ENCODE peak calls at places on chromosomes 4 and X, in four cellular contexts. B is SK-N-SH, V is H1, U is K562. O is an unnamed sample.

GRCh38 chr4:25578431-25578830 is 77.2 kb upstream of the SLC34A2 start:
- DNase-seq in B (no peak), U (no peak), V (no peak), O (no peak)

GRCh38 chr4:185005209-185005819 is 13.0 kb upstream of the HELT start:
- DNase-seq in B (peak; percentile 89), V (peak; percentile 93), U (peak; percentile 88), O (peak; percentile 91)

GRCh38 chrX:54481751-54482150 is 14.3 kb downstream of the FGD1 start:
- DNase-seq in U (peak; percentile 15), V (no peak), B (peak; percentile 51), O (peak; percentile 23)

GRCh38 chr4:1192091-1192492 is 19.7 kb upstream of the SPON2 start:
- DNase-seq in U (peak; percentile 46), B (peak; percentile 57), V (no peak), O (no peak)

GRCh38 chr4:114563536-114564315 is 34.9 kb upstream of the UGT8 start:
- DNase-seq in U (no peak), V (no peak), B (no peak), O (no peak)

GRCh38 chrX:121231566-121232358 is 184.4 kb downstream of the GLUD2 start:
- DNase-seq in U (no peak), V (no peak), B (no peak), O (no peak)

GRCh38 chr4:101366331-101366730 is 19.0 kb upstream of the PPP3CA start:
- DNase-seq in V (no peak), B (no peak), U (no peak), O (no peak)

GRCh38 chrX:111511477-111511876 is at the start of gene SERTM2:
- DNase-seq in B (peak; percentile 7), V (no peak), U (peak; percentile 12), O (peak; percentile 9)

GRCh38 chrX:68794486-68794885 is 34.3 kb upstream of the EFNB1 start:
- DNase-seq in B (no peak), U (no peak), V (no peak), O (no peak)

GRCh38 chrX:28595346-28595745 is 8.1 kb downstream of the IL1RAPL1 start:
- DNase-seq in V (no peak), B (no peak), U (no peak), O (no peak)

GRCh38 chrX:24748196-24748595 is 54.5 kb downstream of the POLA1 start:
- DNase-seq in U (no peak), B (no peak), V (no peak), O (no peak)

GRCh38 chr4:84258905-84259830 is 239.9 kb downstream of the NKX6-1 start:
- DNase-seq in U (peak; percentile 26), B (no peak), V (peak; percentile 50), O (no peak)

GRCh38 chr4:102477657-102478056 is 23.5 kb upstream of the NFKB1 start:
- DNase-seq in U (no peak), V (no peak), B (no peak), O (no peak)

GRCh38 chr4:83208776-83209365 is 75.7 kb downstream of the COQ2 start:
- DNase-seq in U (no peak), V (no peak), B (no peak), O (no peak)

GRCh38 chrX:153937056-153937455 is 2.2 kb upstream of the NAA10 start:
- DNase-seq in U (no peak), V (no peak), B (no peak), O (no peak)

GRCh38 chrX:153935326-153935851 is 552 bp upstream of the NAA10 start:
- DNase-seq in V (peak; percentile 54), U (peak; percentile 45), B (no peak), O (peak; percentile 36)

GRCh38 chrX:153933751-153934472 is 925 bp downstream of the NAA10 start:
- DNase-seq in B (no peak), V (no peak), U (no peak), O (no peak)

GRCh38 chrX:153932220-153932915 is 2.5 kb downstream of the NAA10 start:
- DNase-seq in V (no peak), B (no peak), U (no peak), O (no peak)

DNA sequence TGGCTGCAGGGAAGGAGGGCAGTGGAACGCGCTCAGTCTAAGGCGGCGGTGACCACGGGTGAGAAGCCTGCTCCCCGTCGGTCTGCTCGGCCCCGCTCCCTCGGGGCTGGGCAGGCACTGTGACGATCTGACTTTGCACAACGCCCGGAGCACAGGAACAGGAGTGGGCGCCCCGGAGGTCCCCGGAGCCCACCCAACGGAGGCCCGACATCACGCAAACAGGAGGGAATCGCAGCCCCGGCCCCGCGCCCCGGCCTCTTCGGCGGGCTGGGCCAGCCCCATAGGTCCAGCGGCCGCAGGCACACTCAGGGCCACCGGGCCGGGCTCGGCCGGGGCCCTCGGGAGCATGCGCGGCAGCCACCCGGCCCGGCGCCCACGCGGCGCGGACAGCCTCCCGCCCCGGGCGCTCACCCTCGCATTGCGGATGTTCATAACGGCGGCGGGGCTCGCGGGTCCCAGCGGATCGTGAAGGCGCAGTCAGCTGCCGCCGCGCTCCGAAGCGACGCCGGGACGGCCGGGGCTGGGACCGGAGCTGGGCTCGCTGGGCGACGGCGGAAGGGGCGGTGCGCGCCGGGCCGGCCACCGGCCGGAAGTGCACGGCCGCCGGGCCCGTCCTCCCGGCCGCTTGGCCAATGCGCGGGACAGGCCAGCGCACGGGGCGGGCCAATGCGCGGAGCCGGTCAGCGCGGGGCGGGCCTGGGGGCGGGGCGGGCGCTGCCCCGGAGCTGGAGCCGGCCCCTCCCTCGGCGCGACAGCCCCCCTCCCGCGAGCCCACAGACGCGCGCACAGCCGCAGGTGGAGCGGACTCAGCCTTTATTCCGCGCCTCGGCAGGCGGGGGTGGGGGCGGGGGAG is at the start of gene NAA10:
- DNase-seq in U (peak; percentile 87), V (peak; percentile 63), B (peak; percentile 98), O (peak; percentile 62)
- TF ChIP-seq TEAD4 in U (no peak), V (no peak), B (no peak), O (no peak)

DNA sequence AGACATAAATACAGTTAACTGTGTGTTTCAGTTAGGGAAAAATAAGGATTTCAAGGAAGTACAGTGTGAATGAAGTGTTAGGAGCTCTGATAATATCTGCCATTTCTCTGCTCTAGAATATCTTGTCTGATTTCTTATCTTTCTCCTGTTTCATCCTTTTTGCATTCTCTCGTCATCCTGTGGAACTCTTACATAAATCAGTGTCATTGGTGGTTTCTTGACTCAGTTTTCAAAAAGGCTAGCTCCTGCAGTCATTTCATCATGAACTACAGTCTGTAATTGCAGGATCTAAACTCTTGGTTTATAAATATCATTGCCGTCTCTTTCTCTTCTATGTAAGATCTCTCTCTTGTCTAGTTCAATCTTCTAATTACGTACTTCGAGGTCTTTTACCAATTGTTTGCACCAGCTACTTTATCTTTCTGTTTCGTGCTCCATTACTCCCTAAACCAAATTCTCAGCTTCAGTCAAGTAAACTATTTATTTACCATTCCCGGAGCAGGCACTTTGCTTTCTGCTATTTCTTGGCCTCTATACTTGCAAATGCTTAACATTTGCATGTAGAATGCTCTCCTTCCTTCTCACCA is 293.9 kb downstream of the TENM3 start:
- DNase-seq in V (no peak), B (no peak), U (no peak), O (no peak)
- TF ChIP-seq TEAD4 in V (no peak), B (no peak), U (no peak), O (no peak)

GRCh38 chr4:152054731-152055130 is 293.9 kb upstream of the GATB start:
- DNase-seq in B (peak; percentile 31), U (no peak), V (no peak), O (no peak)

GRCh38 chr4:152047451-152047850 is 286.6 kb upstream of the GATB start:
- DNase-seq in U (no peak), V (no peak), B (no peak), O (no peak)

GRCh38 chr4:152050098-152050497 is 289.3 kb upstream of the GATB start:
- DNase-seq in B (no peak), V (no peak), U (no peak), O (no peak)

DNA sequence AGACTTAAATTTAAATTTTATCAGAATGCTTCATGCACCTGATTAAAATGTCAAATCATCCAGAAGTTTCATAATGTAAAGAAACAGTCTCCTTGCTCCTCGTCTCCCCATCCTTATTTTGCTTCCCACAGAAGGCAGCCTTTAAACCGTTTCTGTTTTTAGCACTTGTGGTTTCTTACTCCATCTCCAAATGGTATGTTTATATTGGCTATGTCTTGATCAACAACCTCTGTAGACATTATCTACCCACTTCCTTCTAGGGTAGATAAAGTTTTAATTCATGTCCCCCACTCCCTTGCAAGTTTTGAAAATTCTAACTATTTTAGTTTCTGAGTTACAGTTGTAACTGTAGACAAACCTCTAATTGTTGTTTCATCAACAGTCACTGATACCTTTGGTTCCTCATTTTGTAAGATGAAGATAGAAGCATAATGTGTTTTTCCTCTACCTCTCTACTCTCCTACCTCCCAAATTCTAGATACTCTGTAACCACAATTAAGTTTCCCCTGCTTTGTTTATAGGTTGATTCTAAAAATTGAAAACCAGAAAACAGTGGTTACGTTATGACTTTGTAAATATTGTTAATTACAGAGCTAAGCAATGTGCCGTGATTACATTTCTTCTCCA is 291.7 kb upstream of the GATB start:
- DNase-seq in B (no peak), V (no peak), U (no peak), O (no peak)
- TF ChIP-seq TEAD4 in B (no peak), V (no peak), U (no peak), O (no peak)

DNA sequence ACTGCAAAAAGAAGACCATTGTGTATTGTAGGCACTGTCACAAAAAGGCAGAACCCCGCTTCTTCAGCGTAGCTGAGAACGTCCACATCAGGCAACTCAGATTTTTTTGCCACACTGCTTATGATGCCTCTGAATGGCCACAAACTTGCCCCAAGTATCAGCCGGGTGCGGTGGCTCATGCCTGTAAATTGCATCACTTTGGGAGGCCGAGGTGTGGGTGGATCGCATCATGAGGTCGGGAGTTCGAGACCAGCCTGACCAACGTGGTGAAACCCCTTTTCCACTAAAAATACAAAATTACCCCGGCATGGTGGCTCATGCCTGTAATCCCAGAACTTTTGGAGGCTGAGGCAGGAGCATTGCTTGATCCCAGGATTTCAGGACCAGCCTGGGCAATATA is 14.9 kb upstream of the IL3RA start:
- DNase-seq in B (no peak), V (no peak), U (no peak), O (no peak)
- TF ChIP-seq TEAD4 in B (no peak), V (no peak), U (no peak), O (no peak)

GRCh38 chr4:170672571-170672970 is 582.8 kb upstream of the AADAT start:
- DNase-seq in U (no peak), B (no peak), V (no peak), O (no peak)

GRCh38 chr4:170666909-170667308 is 577.2 kb upstream of the AADAT start:
- DNase-seq in U (no peak), V (no peak), B (no peak), O (no peak)

GRCh38 chr4:170674176-170674575 is 584.4 kb upstream of the AADAT start:
- DNase-seq in B (no peak), V (no peak), U (no peak), O (no peak)

GRCh38 chr4:170667814-170668213 is 578.1 kb upstream of the AADAT start:
- DNase-seq in B (no peak), U (no peak), V (no peak), O (no peak)

DNA sequence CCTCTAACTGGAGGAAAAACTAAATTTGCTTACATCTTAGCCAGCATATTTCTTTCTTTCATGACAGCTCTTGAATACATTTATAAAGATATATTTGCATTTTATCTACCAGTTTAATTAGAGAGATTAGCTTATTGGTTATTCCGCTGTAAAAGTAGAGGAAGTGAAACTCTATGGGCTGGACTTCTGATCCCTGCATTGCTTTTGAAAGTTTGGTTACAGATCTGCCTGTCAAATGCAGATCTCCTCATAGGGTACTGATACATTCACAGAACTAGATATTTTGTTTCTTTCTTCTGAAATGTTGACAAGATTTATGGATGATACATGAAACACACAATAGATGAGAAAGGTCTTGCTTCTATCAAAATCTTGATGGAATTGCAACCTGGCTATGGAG is 581.4 kb upstream of the AADAT start:
- DNase-seq in V (no peak), U (no peak), B (no peak), O (no peak)
- TF ChIP-seq TEAD4 in V (no peak), U (no peak), B (no peak), O (no peak)